ENCODE peak calls at places on chromosome 5, in six cellular contexts. A is T follicular helper cell; E is NCI-H510A treated with DMSO at 0.1 percent for 48 hours; K is left cardiac atrium; G is activated CD4-positive, alpha-beta T cell treated with anti-CD3 and anti-CD28 coated beads, Interleukin-2, amount 10 ng/mL, durations not matched to agents 7 days and 5 days; N is NB4. J is an unnamed sample.

GRCh38 chr5:34680896-34681295 is 24.8 kb downstream of the RAI14 start:
- DNase-seq in A (no peak), E (no peak), K (no peak), G (no peak), N (no peak), J (no peak)

GRCh38 chr5:133873454-133873853 is 95.0 kb downstream of the C5orf15 start:
- DNase-seq in A (no peak), E (no peak), K (no peak), G (no peak), N (no peak), J (no peak)

GRCh38 chr5:178777557-178777956 is 47.1 kb upstream of the ZNF354A start:
- DNase-seq in A (no peak), E (no peak), K (no peak), G (no peak), N (peak), J (no peak)

GRCh38 chr5:155299342-155300006 is 285.9 kb downstream of the KIF4B start:
- DNase-seq in A (no peak), E (no peak), K (peak), G (no peak), N (no peak), J (no peak)

GRCh38 chr5:58462154-58462553 is 2.3 kb upstream of the PLK2 start:
- DNase-seq in A (no peak), E (peak), K (no peak), G (no peak), N (no peak), J (no peak)

GRCh38 chr5:166561759-166562158 is 1729.7 kb upstream of the WWC1 start:
- DNase-seq in A (no peak), E (no peak), K (no peak), G (no peak), N (no peak), J (no peak)

GRCh38 chr5:176545737-176546509 is 3.2 kb upstream of the CDHR2 start:
- DNase-seq in A (no peak), E (no peak), K (no peak), G (no peak), N (no peak), J (no peak)

GRCh38 chr5:10611290-10611689 is 47.4 kb downstream of the ANKRD33B start:
- DNase-seq in A (no peak), E (no peak), K (no peak), G (no peak), N (no peak), J (no peak)

GRCh38 chr5:153099328-153099727 is 391.1 kb upstream of the GRIA1 start:
- DNase-seq in A (no peak), E (peak), K (no peak), G (no peak), N (no peak), J (no peak)

GRCh38 chr5:1665231-1665630 is 134.4 kb downstream of the MRPL36 start:
- DNase-seq in A (no peak), E (no peak), K (no peak), G (no peak), N (no peak), J (no peak)

GRCh38 chr5:141585594-141585993 is 33.2 kb downstream of the DIAPH1 start:
- DNase-seq in A (no peak), E (no peak), K (no peak), G (no peak), N (no peak), J (no peak)

GRCh38 chr5:141876628-141877477 is 1.4 kb downstream of the PCDH1 start:
- DNase-seq in A (no peak), E (peak), K (no peak), G (peak), N (no peak), J (no peak)

GRCh38 chr5:164202338-164202737 is 696.9 kb downstream of the MAT2B start:
- DNase-seq in A (no peak), E (no peak), K (no peak), G (no peak), N (no peak), J (no peak)

GRCh38 chr5:146441896-146442295 is 5.2 kb upstream of the TCERG1 start:
- DNase-seq in A (no peak), E (no peak), K (no peak), G (no peak), N (no peak), J (no peak)

GRCh38 chr5:59731829-59732228 is 161.7 kb downstream of the PDE4D start:
- DNase-seq in A (no peak), E (no peak), K (no peak), G (no peak), N (no peak), J (no peak)

GRCh38 chr5:151571270-151572173 is 19.6 kb downstream of the FAT2 start:
- DNase-seq in A (no peak), E (peak), K (no peak), G (no peak), N (no peak), J (no peak)

GRCh38 chr5:180652346-180652745 is 2.9 kb upstream of the FLT4 start:
- DNase-seq in A (no peak), E (no peak), K (no peak), G (no peak), N (no peak), J (no peak)

GRCh38 chr5:100904259-100904822 is 1.3 kb upstream of the ST8SIA4 start:
- DNase-seq in A (peak), E (peak), K (peak), G (peak), N (peak), J (no peak)

GRCh38 chr5:52728201-52728600 is 59.5 kb upstream of the ITGA1 start:
- DNase-seq in A (no peak), E (no peak), K (no peak), G (no peak), N (no peak), J (no peak)

GRCh38 chr5:5480481-5481111 is 58.1 kb downstream of the ICE1 start:
- DNase-seq in A (no peak), E (no peak), K (no peak), G (no peak), N (no peak), J (no peak)

GRCh38 chr5:151737421-151737820 is 21.0 kb downstream of the ATOX1 start:
- DNase-seq in A (no peak), E (no peak), K (no peak), G (no peak), N (no peak), J (no peak)

GRCh38 chr5:107154598-107154997 is 516.1 kb downstream of the EFNA5 start:
- DNase-seq in A (no peak), E (no peak), K (no peak), G (no peak), N (no peak), J (no peak)

GRCh38 chr5:103445426-103446035 is 117.1 kb downstream of the NUDT12 start:
- DNase-seq in A (no peak), E (no peak), K (no peak), G (no peak), N (no peak), J (no peak)

GRCh38 chr5:113608113-113608551 is 94.6 kb downstream of the YTHDC2 start:
- DNase-seq in A (no peak), E (no peak), K (no peak), G (no peak), N (peak), J (peak)

GRCh38 chr5:112863549-112863948 is 2.5 kb downstream of the SRP19 start:
- DNase-seq in A (no peak), E (no peak), K (peak), G (no peak), N (no peak), J (no peak)

GRCh38 chr5:56352808-56353590 is 119.9 kb upstream of the ANKRD55 start:
- DNase-seq in A (no peak), E (no peak), K (no peak), G (no peak), N (no peak), J (no peak)

GRCh38 chr5:142512041-142512679 is 173.7 kb downstream of the FGF1 start:
- DNase-seq in A (no peak), E (no peak), K (peak), G (no peak), N (no peak), J (peak)

GRCh38 chr5:173751266-173751600 is 134.8 kb upstream of the BOD1 start:
- DNase-seq in A (no peak), E (no peak), K (no peak), G (no peak), N (no peak), J (no peak)

GRCh38 chr5:81147970-81148571 is 85.1 kb upstream of the CKMT2 start:
- DNase-seq in A (no peak), E (no peak), K (no peak), G (peak), N (no peak), J (no peak)

J was measured in AG20443.